ENCODE peak calls at places on chromosomes 12 and 14, in six cellular contexts. O, J, X, E, I and Q are unnamed samples.

GRCh38 chr12:87196329-87196728 is 832.9 kb downstream of the C12orf50 start:
- DNase-seq in I (no peak), E (no peak), J (no peak), X (no peak), O (no peak), Q (no peak)

GRCh38 chr12:46579474-46579873 is 206.9 kb upstream of the SLC38A2 start:
- DNase-seq in E (no peak), X (no peak), J (no peak), O (no peak), I (no peak), Q (no peak)

GRCh38 chr14:78608998-78609787 is 439.0 kb downstream of the NRXN3 start:
- DNase-seq in J (no peak), I (no peak), O (no peak), X (no peak), E (no peak), Q (no peak)

GRCh38 chr12:127230843-127231260 is 1036.1 kb upstream of the TMEM132C start:
- DNase-seq in O (no peak), I (no peak), X (no peak), E (no peak), J (no peak), Q (no peak)

GRCh38 chr12:5309654-5310053 is 122.3 kb upstream of the NTF3 start:
- DNase-seq in E (peak; percentile 66), I (no peak), O (no peak), X (no peak), J (no peak), Q (no peak)

GRCh38 chr14:28773917-28774691 is 7.5 kb downstream of the FOXG1 start:
- DNase-seq in X (no peak), I (no peak), O (peak; percentile 65), J (no peak), E (no peak), Q (no peak)

GRCh38 chr12:114319422-114319821 is 86.5 kb downstream of the TBX5 start:
- DNase-seq in X (no peak), I (no peak), J (no peak), O (no peak), E (no peak), Q (no peak)

GRCh38 chr12:131116437-131117117 is 162.9 kb downstream of the ADGRD1 start:
- DNase-seq in X (no peak), I (peak; percentile 54), E (no peak), J (no peak), O (no peak), Q (no peak)

GRCh38 chr12:29547844-29548243 is 50.4 kb upstream of the OVCH1 start:
- DNase-seq in O (no peak), J (no peak), E (no peak), X (no peak), I (no peak), Q (no peak)

GRCh38 chr12:32891526-32891925 is 5.1 kb downstream of the PKP2 start:
- DNase-seq in O (no peak), X (no peak), I (no peak), E (no peak), J (no peak), Q (no peak)

GRCh38 chr12:131085125-131085815 is 131.6 kb downstream of the ADGRD1 start:
- DNase-seq in O (peak; percentile 1), I (peak; percentile 56), E (peak; percentile 60), X (peak; percentile 41), J (no peak), Q (no peak)

GRCh38 chr12:97764700-97765099 is 302.1 kb downstream of the RMST start:
- DNase-seq in O (no peak), E (no peak), I (no peak), X (no peak), J (no peak), Q (no peak)

GRCh38 chr14:95491936-95492608 is 24.4 kb downstream of the SYNE3 start:
- DNase-seq in X (no peak), E (no peak), J (no peak), I (no peak), O (no peak), Q (no peak)
- H3K4me1 ChIP-seq in X (peaks cover 62% of the 10 kb centered on the region), E (peaks cover 60% of the 10 kb centered on the region), J (no peaks in the 10 kb centered on the region), I (peaks cover 26% of the 10 kb centered on the region), O (no peaks in the 10 kb centered on the region), Q (peaks cover 62% of the 10 kb centered on the region)

DNA sequence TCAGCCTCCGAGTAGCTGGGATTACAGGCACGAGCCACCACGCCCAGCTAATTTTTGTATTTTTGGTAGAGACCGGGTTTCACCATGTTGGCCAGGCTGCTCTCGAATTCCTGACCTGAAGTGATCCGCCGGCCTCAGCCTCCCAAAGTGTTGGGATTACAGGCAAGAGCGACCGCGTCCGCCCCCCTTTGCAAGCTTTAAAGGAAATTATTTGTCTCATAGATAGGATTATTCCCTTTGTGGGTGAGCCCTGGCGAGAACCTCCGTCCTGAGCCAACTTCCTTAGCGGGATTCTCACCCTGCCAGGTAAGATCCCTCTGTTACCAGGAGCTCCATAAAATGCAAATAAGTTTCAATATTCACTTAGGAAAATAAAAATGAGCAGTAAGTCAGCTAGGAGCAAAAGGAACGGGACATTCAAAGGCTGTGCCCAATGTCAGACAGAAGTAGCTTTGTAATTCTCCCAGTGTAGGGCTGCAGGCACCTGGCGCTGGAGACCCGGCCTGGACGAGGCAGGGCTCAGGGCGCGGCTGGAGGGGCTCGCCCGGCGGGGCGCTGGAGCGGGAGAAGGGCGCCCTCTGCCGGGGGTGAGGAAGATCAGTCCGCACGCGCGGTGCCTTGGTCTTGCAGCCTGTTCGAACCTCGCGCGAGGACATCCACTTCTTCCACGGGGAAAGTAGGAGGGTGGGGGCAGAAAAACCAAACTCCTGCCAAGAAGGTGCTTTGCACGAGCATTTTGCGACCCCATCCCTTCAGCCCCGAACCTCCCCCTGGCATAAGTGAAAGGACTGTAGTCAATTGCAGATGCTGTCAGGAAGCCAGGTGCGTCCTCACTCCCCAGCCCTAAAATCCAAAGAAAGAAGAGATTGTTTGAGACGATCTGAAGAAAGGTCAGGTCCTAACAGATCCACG is 47.1 kb upstream of the PLXNC1 start:
- DNase-seq in O (peak; percentile 88), E (peak; percentile 85), X (peak; percentile 79), J (peak; percentile 65), I (peak; percentile 86), Q (peak; percentile 80)
- H3K4me3 ChIP-seq in O (peak overlapping the region; percentile 32), E (peak overlapping the region; percentile 54), X (peak overlapping the region; percentile 75), J (peak overlapping the region; percentile 31), I (peak overlapping the region; percentile 72), Q (no peak overlapping the region)

DNA sequence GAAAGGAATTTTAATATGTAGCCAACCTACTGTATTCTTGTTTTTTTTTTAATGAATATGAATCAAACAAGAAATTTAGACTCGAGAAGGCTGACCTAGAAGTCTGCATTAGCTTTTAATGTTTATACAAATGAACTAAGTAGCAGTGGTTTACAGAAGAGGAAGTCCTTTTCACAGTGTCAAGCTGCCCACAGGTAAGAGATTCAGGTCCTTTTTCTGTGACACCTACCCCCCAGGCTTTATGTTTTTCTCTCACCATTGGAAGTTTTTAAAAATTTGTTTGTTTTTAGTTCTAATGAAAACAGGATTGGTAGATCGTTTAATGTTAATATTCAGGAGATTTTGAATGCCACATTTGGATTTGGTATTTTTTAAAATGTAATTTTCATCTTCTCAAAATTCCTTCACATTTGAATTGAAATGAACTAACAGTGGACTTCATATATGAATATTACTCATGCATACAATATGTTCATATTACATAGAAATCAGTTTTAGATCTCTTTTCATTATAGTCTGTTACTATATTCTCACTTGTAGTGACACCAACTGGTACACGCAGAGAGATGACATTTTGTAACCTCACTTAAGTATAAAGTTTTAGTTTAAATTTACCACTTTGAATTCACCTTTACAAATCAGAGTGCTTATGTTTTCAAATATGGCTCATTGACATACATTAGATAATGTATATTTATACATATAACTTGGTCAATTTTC is 29.7 kb downstream of the ATF7IP start:
- DNase-seq in I (no peak), O (no peak), E (no peak), J (no peak), X (no peak), Q (no peak)
- H3K4me1 ChIP-seq in I (peaks cover 21% of the 10 kb centered on the region), O (peaks cover 36% of the 10 kb centered on the region), E (peaks cover 66% of the 10 kb centered on the region), J (peaks cover 34% of the 10 kb centered on the region), X (peaks cover 56% of the 10 kb centered on the region), Q (peaks cover 9% of the 10 kb centered on the region)

GRCh38 chr12:48980953-48981756 is 3.0 kb downstream of the WNT1 start:
- DNase-seq in O (peak; percentile 43), E (no peak), J (peak; percentile 46), I (peak; percentile 63), X (no peak), Q (peak; percentile 69)
- H3K4me3 ChIP-seq in O (peak overlapping the region; percentile 4), E (peak overlapping the region; percentile 4), J (no peak overlapping the region), I (peak overlapping the region; percentile 54), X (peak overlapping the region; percentile 59), Q (no peak overlapping the region)

GRCh38 chr12:110245278-110245868 is 35.7 kb upstream of the ATP2A2 start:
- DNase-seq in O (peak; percentile 62), E (no peak), J (no peak), I (no peak), X (peak; percentile 54), Q (peak; percentile 86)

GRCh38 chr12:110246690-110247339 is 34.2 kb upstream of the ATP2A2 start:
- DNase-seq in I (no peak), O (no peak), J (no peak), X (no peak), E (no peak), Q (no peak)

GRCh38 chr12:110248096-110248447 is 33.0 kb upstream of the ATP2A2 start:
- DNase-seq in E (no peak), O (no peak), X (no peak), J (peak; percentile 70), I (no peak), Q (no peak)

GRCh38 chr12:110249105-110249504 is 31.9 kb upstream of the ATP2A2 start:
- DNase-seq in E (no peak), X (no peak), J (no peak), I (peak; percentile 59), O (no peak), Q (no peak)

DNA sequence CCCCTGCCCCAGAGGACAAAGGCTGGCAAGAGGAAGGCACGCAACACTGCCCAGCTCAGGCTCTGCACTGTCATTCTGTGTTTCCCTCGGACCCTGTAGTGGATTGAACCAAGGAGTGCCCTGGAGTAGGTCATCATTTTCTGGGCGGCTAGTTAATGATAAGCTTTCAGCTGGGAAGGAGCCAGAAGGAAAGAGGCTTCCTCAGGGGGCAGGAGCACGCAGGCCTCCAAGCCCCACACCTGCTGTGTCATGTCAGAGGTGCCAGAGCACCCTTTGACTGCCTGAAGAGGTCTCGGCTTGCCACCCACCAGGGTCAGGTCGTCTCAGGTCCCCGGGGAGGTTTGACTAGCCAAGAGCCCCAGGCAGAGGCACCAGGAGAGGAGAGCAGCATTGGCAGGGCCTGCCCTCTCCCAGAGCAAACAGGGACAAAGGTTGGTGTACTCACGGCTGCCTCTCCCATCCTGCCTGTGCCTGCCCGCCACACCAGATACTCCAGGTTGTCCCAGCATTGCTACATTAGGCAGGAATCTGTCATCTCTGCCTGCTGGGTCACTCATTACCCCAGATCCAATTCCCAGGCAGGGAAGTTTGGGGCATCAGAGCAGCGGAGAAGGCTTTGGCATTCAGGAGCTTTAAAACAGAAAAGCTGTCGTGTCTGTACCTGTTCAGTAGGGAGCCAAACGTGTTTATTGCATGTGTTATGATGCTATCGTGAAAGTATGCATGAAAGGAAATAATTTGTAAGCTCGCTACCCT is 33.5 kb upstream of the ATP2A2 start:
- DNase-seq in O (no peak), X (peak; percentile 59), I (peak; percentile 64), J (peak; percentile 67), E (peak; percentile 74), Q (peak; percentile 86)
- H3K4me1 ChIP-seq in O (no peaks in the 10 kb centered on the region), X (peaks cover 72% of the 10 kb centered on the region), I (peaks cover 38% of the 10 kb centered on the region), J (peaks cover 39% of the 10 kb centered on the region), E (peaks cover 70% of the 10 kb centered on the region), Q (peaks cover 43% of the 10 kb centered on the region)

DNA sequence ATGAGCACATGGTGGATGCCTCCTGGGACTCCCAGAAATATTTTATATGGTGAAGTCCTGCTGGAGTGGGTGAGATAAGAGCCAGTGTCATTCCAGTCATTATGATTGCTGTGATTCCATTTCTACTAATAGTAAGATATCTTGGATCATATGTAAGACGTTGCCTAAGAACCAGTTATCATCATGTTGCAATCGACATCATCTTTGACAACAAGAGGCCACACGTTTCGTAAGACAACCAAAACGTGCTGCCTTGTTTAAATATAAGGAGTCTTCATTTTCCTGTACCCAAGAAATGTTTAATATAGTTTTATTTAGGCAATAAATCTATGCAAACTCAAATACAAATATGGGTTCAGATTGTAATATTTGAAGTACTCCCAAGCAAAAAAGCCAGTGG is 58.4 kb downstream of the SPTSSA start:
- DNase-seq in X (no peak), O (no peak), J (no peak), E (no peak), I (no peak), Q (no peak)
- H3K4me3 ChIP-seq in X (no peak overlapping the region), O (no peak overlapping the region), J (no peak overlapping the region), E (no peak overlapping the region), I (no peak overlapping the region), Q (no peak overlapping the region)